ENCODE peak calls at places on chromosomes 12 and 14, in eight cellular contexts. Z is esophagus squamous epithelium; T is CD4-positive, alpha-beta T cell; I is endothelial cell of umbilical vein; U is astrocyte; O is ovary; Y is stomach; S is Panc1. W is an unnamed sample.

GRCh38 chr12:25781223-25781622 is 177.3 kb upstream of the RASSF8 start:
- DNase-seq in U (no peak), S (no peak), Y (no peak), O (no peak), T (no peak), I (no peak), Z (no peak), W (no peak)

GRCh38 chr14:87049886-87050820 is 942.8 kb downstream of the GALC start:
- DNase-seq in Z (no peak), Y (no peak), S (no peak), T (no peak), O (no peak), I (no peak), U (no peak), W (peak; percentile 72)

GRCh38 chr12:96198970-96199369 is 4.8 kb downstream of the ELK3 start:
- DNase-seq in Z (no peak), U (peak; percentile 94), I (peak; percentile 68), S (no peak), T (no peak), O (no peak), Y (no peak), W (peak; percentile 99)

GRCh38 chr14:99035268-99035667 is 236.7 kb downstream of the BCL11B start:
- DNase-seq in Z (no peak), S (no peak), Y (no peak), I (no peak), U (peak; percentile 31), O (no peak), T (no peak), W (peak; percentile 75)

GRCh38 chr12:106764738-106765137 is 9.7 kb upstream of the RIC8B start:
- DNase-seq in S (no peak), U (no peak), O (peak; percentile 44), T (no peak), I (no peak), Y (no peak), Z (no peak), W (peak; percentile 5)

GRCh38 chr12:76065917-76066316 is 18.6 kb downstream of the NAP1L1 start:
- DNase-seq in Y (no peak), Z (no peak), U (no peak), O (no peak), S (no peak), T (no peak), I (no peak), W (no peak)

GRCh38 chr14:75068294-75069020 is 984 bp upstream of the ZC2HC1C start:
- DNase-seq in Z (no peak), I (no peak), S (no peak), T (no peak), U (no peak), Y (no peak), O (no peak), W (no peak)

GRCh38 chr12:108731866-108732461 is 646 bp upstream of the CORO1C start:
- DNase-seq in Z (peak; percentile 96), T (peak; percentile 98), I (peak; percentile 99), Y (peak; percentile 100), S (peak; percentile 95), O (peak; percentile 100), U (peak; percentile 85), W (peak; percentile 93)

GRCh38 chr12:66055837-66056319 is 74.7 kb downstream of the LLPH start:
- DNase-seq in Z (no peak), I (no peak), T (no peak), U (no peak), Y (no peak), S (no peak), O (no peak), W (no peak)

GRCh38 chr12:52871291-52871961 is 22.6 kb upstream of the KRT78 start:
- DNase-seq in O (peak; percentile 60), I (no peak), U (peak; percentile 71), Z (no peak), T (no peak), S (no peak), Y (peak; percentile 39), W (peak; percentile 99)

GRCh38 chr14:77027538-77028383 is 747 bp downstream of the IRF2BPL start:
- DNase-seq in T (peak; percentile 59), U (peak; percentile 65), Y (peak; percentile 64), S (no peak), I (peak; percentile 64), O (peak; percentile 91), Z (no peak), W (no peak)
- TF ChIP-seq CTCF in T (no peak), U (no peak), Y (no peak), S (peak; percentile 45), I (peak; percentile 40), O (no peak), Z (no peak), W (peak; percentile 17)

GRCh38 chr12:102976609-102977280 is 19.3 kb downstream of the ASCL1 start:
- DNase-seq in Y (no peak), O (no peak), U (no peak), I (no peak), Z (no peak), T (no peak), S (no peak), W (no peak)

GRCh38 chr12:102970780-102971179 is 13.3 kb downstream of the ASCL1 start:
- DNase-seq in U (no peak), T (no peak), Y (no peak), O (no peak), S (no peak), Z (no peak), I (no peak), W (no peak)

GRCh38 chr12:102973583-102973982 is 16.1 kb downstream of the ASCL1 start:
- DNase-seq in I (no peak), Y (no peak), T (no peak), U (no peak), Z (no peak), O (no peak), S (no peak), W (no peak)

GRCh38 chr12:102966200-102966941 is 8.9 kb downstream of the ASCL1 start:
- DNase-seq in I (no peak), S (no peak), T (no peak), U (no peak), Y (no peak), O (no peak), Z (no peak), W (no peak)

DNA sequence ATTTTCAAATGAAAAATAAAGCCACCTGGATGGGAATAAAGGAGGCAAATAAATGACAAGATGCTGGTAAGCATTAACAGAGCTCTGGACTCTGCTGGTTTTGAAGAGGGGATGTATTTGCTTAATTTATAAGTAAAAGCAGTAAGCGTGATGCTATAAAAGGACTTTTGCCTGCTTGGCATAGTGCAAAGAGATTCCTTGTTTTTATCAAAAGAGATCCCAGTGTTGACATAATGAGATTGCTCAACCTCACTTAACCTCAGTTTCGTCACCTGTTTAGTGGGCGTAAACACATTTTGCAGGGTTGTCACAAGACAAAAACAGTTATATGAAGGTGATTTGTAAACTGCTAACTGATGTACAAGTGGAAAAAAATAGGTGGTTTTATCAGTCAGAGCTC is 13.8 kb downstream of the ASCL1 start:
- DNase-seq in Z (no peak), O (no peak), T (no peak), Y (no peak), U (no peak), I (no peak), S (no peak), W (no peak)
- H3K27me3 ChIP-seq in Z (no peaks in the 10 kb centered on the region), O (no peaks in the 10 kb centered on the region), T (peaks cover 14% of the 10 kb centered on the region), Y (no peaks in the 10 kb centered on the region), U (peaks cover 2% of the 10 kb centered on the region), I (no peaks in the 10 kb centered on the region), S (peaks cover 2% of the 10 kb centered on the region), W (no peaks in the 10 kb centered on the region)

GRCh38 chr12:6313326-6313940 is 3.0 kb downstream of the PLEKHG6 start:
- DNase-seq in Z (no peak), Y (no peak), T (no peak), I (no peak), S (no peak), O (no peak), U (no peak), W (peak; percentile 60)
- TF ChIP-seq CTCF in Z (no peak), Y (no peak), T (no peak), I (no peak), S (no peak), O (no peak), U (no peak), W (peak; percentile 53)

GRCh38 chr12:64779349-64779974 is 20.3 kb upstream of the GNS start:
- DNase-seq in I (no peak), O (no peak), Y (no peak), Z (no peak), T (no peak), S (no peak), U (no peak), W (no peak)
- H3K27me3 ChIP-seq in I (peaks cover 8% of the 10 kb centered on the region), O (no peaks in the 10 kb centered on the region), Y (no peaks in the 10 kb centered on the region), Z (no peaks in the 10 kb centered on the region), T (peaks cover 51% of the 10 kb centered on the region), S (peaks cover 22% of the 10 kb centered on the region), U (peaks cover 69% of the 10 kb centered on the region), W (peaks cover 5% of the 10 kb centered on the region)

DNA sequence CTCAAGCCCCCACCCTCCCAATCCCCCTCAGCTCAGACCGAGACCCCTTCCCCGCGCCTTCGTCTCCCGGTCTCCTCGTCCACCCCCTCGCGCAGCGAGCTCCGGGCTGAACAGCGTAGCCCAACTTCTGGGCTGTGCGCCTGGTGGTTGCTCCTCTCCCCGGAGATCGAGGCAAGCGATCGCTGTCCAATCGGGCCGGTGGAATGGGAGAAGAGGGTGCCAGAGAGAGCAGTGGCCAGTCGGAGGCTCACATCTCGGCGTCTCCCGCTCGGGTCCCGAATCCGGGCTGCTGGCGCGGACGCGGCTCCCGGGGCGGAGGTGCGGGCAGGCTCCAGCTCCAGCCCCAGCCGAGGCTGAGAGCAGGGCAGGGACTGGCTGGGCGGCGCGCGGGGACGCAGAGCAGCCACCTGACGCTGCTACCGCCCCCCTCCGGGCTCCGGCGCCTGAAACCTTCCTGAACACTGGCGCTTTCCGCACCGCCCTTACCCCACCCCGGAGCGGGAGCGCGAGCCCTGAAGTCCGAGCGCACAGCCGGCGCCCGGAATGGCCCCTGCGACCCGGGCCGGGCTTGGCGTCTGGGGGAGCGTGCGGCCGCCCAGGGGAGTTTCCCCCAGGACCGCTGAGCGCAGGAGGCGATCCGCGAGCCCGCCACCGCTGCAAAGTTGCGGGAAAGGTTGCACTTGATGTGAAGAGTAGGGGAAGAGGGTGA is 508 bp upstream of the KCNH5 start:
- DNase-seq in O (no peak), I (no peak), U (peak; percentile 39), Y (no peak), Z (no peak), T (no peak), S (no peak), W (no peak)
- TF ChIP-seq CTCF in O (no peak), I (peak; percentile 3), U (no peak), Y (no peak), Z (no peak), T (no peak), S (peak; percentile 15), W (peak; percentile 3)

DNA sequence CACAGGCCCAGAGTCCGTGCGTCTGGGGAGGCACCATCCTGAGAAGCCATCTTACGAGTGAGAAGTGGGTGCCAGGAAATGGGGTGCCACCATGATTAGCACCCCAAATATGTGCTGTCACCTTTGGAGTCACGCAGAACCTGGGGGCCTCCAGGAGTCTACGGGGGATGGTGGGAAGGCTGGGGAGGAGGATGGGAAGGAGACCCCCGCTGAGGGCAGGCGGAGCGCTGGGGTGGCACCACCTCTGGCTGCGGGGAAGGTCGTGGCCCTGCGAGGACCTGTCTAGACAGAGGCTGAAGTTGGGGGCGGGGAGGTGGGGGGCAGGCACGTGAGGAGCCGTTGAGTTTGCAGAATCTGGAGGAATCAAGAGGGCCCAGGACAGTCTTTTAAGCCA is 42.6 kb upstream of the FBRSL1 start:
- DNase-seq in U (no peak), Z (no peak), S (no peak), O (no peak), I (no peak), Y (no peak), T (no peak), W (no peak)
- H3K27me3 ChIP-seq in U (peaks cover 8% of the 10 kb centered on the region), Z (peaks cover 4% of the 10 kb centered on the region), S (no peaks in the 10 kb centered on the region), O (no peaks in the 10 kb centered on the region), I (no peaks in the 10 kb centered on the region), Y (no peaks in the 10 kb centered on the region), T (no peaks in the 10 kb centered on the region), W (no peaks in the 10 kb centered on the region)

GRCh38 chr14:72714094-72714493 is 179.8 kb downstream of the DPF3 start:
- DNase-seq in I (no peak), Z (no peak), T (no peak), O (no peak), Y (no peak), U (no peak), S (no peak), W (no peak)
- TF ChIP-seq CTCF in I (no peak), Z (no peak), T (no peak), O (no peak), Y (no peak), U (no peak), S (no peak), W (no peak)

W was measured in bronchial epithelial cell.